ENCODE peak calls at places on chromosomes 13 and 19, in ten cellular contexts. One of them, this sample, is unnamed.

GRCh38 chr19:46372901-46373572 is 26.1 kb downstream of the PPP5C start:
- DNase-seq in astrocyte of the spinal cord: peak; percentile 29
- DNase-seq in effector memory CD4-positive, alpha-beta T cell: no peak
- DNase-seq in AG04450: no peak
- DNase-seq in CD8-positive, alpha-beta T cell: no peak
- DNase-seq in skeletal muscle cell: no peak
- DNase-seq in choroid plexus epithelial cell: peak; percentile 46
- DNase-seq in GM23248: peak; percentile 79
- DNase-seq in heart left ventricle: no peak
- DNase-seq in H7: peak; percentile 80
- DNase-seq in this sample: no peak

GRCh38 chr19:932647-933552 is 7.1 kb downstream of the ARID3A start:
- DNase-seq in CD8-positive, alpha-beta T cell: no peak
- DNase-seq in H7: peak; percentile 91
- DNase-seq in astrocyte of the spinal cord: peak; percentile 94
- DNase-seq in GM23248: peak; percentile 97
- DNase-seq in heart left ventricle: peak; percentile 79
- DNase-seq in choroid plexus epithelial cell: peak; percentile 98
- DNase-seq in skeletal muscle cell: peak; percentile 54
- DNase-seq in AG04450: peak; percentile 85
- DNase-seq in effector memory CD4-positive, alpha-beta T cell: no peak
- DNase-seq in this sample: no peak

GRCh38 chr13:91302070-91302469 is 45.4 kb upstream of the MIR17HG start:
- DNase-seq in H7: no peak
- DNase-seq in GM23248: no peak
- DNase-seq in heart left ventricle: no peak
- DNase-seq in CD8-positive, alpha-beta T cell: no peak
- DNase-seq in effector memory CD4-positive, alpha-beta T cell: no peak
- DNase-seq in skeletal muscle cell: no peak
- DNase-seq in choroid plexus epithelial cell: no peak
- DNase-seq in AG04450: no peak
- DNase-seq in astrocyte of the spinal cord: no peak
- DNase-seq in this sample: no peak

GRCh38 chr19:19538077-19538764 is at the start of gene CILP2:
- DNase-seq in CD8-positive, alpha-beta T cell: no peak
- DNase-seq in effector memory CD4-positive, alpha-beta T cell: peak; percentile 39
- DNase-seq in AG04450: no peak
- DNase-seq in astrocyte of the spinal cord: no peak
- DNase-seq in GM23248: peak; percentile 53
- DNase-seq in H7: peak; percentile 99
- DNase-seq in skeletal muscle cell: no peak
- DNase-seq in choroid plexus epithelial cell: no peak
- DNase-seq in heart left ventricle: no peak
- DNase-seq in this sample: no peak

GRCh38 chr13:89899302-89900103 is 1448.0 kb upstream of the MIR17HG start:
- DNase-seq in AG04450: no peak
- DNase-seq in choroid plexus epithelial cell: no peak
- DNase-seq in CD8-positive, alpha-beta T cell: no peak
- DNase-seq in H7: no peak
- DNase-seq in GM23248: no peak
- DNase-seq in heart left ventricle: no peak
- DNase-seq in effector memory CD4-positive, alpha-beta T cell: no peak
- DNase-seq in skeletal muscle cell: no peak
- DNase-seq in astrocyte of the spinal cord: no peak
- DNase-seq in this sample: no peak

GRCh38 chr19:45999653-46000121 is 4.4 kb downstream of the CCDC61 start:
- DNase-seq in choroid plexus epithelial cell: peak; percentile 14
- DNase-seq in GM23248: peak; percentile 55
- DNase-seq in astrocyte of the spinal cord: no peak
- DNase-seq in H7: peak; percentile 91
- DNase-seq in skeletal muscle cell: no peak
- DNase-seq in AG04450: no peak
- DNase-seq in heart left ventricle: no peak
- DNase-seq in CD8-positive, alpha-beta T cell: no peak
- DNase-seq in effector memory CD4-positive, alpha-beta T cell: peak; percentile 14
- DNase-seq in this sample: no peak

GRCh38 chr13:80955487-80955886 is 614.6 kb upstream of the SPRY2 start:
- DNase-seq in astrocyte of the spinal cord: peak; percentile 6
- DNase-seq in GM23248: no peak
- DNase-seq in CD8-positive, alpha-beta T cell: no peak
- DNase-seq in AG04450: no peak
- DNase-seq in effector memory CD4-positive, alpha-beta T cell: no peak
- DNase-seq in heart left ventricle: no peak
- DNase-seq in skeletal muscle cell: peak; percentile 10
- DNase-seq in H7: no peak
- DNase-seq in choroid plexus epithelial cell: peak; percentile 54
- DNase-seq in this sample: no peak

GRCh38 chr13:41678320-41678719 is 221.0 kb downstream of the RGCC start:
- DNase-seq in CD8-positive, alpha-beta T cell: no peak
- DNase-seq in skeletal muscle cell: no peak
- DNase-seq in astrocyte of the spinal cord: peak; percentile 60
- DNase-seq in GM23248: peak; percentile 86
- DNase-seq in H7: no peak
- DNase-seq in AG04450: no peak
- DNase-seq in choroid plexus epithelial cell: peak; percentile 33
- DNase-seq in heart left ventricle: no peak
- DNase-seq in effector memory CD4-positive, alpha-beta T cell: no peak
- DNase-seq in this sample: no peak

GRCh38 chr19:40799558-40800338 is 757 bp downstream of the EGLN2 start:
- DNase-seq in skeletal muscle cell: no peak
- DNase-seq in H7: no peak
- DNase-seq in heart left ventricle: peak; percentile 86
- DNase-seq in GM23248: peak; percentile 62
- DNase-seq in astrocyte of the spinal cord: no peak
- DNase-seq in choroid plexus epithelial cell: peak; percentile 42
- DNase-seq in AG04450: no peak
- DNase-seq in CD8-positive, alpha-beta T cell: no peak
- DNase-seq in effector memory CD4-positive, alpha-beta T cell: no peak
- DNase-seq in this sample: no peak

DNA sequence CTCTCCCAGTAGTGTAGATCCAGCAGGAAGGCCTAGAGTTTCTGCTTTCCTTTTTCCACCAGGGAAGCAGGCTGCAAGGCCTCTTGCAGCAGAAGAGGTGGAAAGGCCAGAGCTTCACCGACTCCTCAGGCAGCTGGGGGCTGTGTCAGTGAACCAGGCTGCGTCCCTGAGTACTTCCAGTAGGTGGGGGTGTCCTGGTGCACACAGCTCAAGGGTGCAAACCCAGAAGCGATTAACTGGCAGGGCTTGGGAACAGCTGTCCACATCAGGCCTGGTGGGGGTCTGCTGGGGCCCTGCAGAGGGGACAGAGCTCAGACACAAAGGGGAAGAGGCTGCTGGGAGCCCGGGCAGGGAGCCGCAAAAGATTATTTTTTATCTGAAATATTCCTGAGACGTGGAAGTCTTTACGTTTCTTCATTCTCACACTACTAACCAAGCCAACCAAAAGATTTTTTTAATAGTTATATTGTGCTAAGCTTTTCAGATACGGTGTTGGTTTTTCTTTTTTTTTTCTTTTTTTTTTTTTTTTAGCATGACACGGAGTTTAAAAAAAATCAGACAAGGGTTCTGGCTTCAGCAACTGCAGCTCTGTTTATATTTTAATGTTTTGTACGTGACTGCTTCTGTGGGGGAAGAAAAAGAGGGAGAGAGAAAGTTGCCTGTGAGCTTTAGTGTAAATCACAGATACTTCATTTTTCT is 11.0 kb downstream of the TSHZ3 start:
- DNase-seq in heart left ventricle: peak; percentile 67
- DNase-seq in choroid plexus epithelial cell: peak; percentile 92
- DNase-seq in GM23248: peak; percentile 55
- DNase-seq in skeletal muscle cell: peak; percentile 66
- DNase-seq in H7: peak; percentile 87
- DNase-seq in AG04450: no peak
- DNase-seq in effector memory CD4-positive, alpha-beta T cell: no peak
- DNase-seq in astrocyte of the spinal cord: peak; percentile 73
- DNase-seq in CD8-positive, alpha-beta T cell: no peak
- DNase-seq in this sample: no peak
- H3K4me3 ChIP-seq in heart left ventricle: no peak overlapping the region
- H3K4me3 ChIP-seq in choroid plexus epithelial cell: peak overlapping the region; percentile 14
- H3K4me3 ChIP-seq in GM23248: no peak overlapping the region
- H3K4me3 ChIP-seq in skeletal muscle cell: no peak overlapping the region
- H3K4me3 ChIP-seq in H7: no peak overlapping the region
- H3K4me3 ChIP-seq in AG04450: no peak overlapping the region
- H3K4me3 ChIP-seq in effector memory CD4-positive, alpha-beta T cell: no peak overlapping the region
- H3K4me3 ChIP-seq in astrocyte of the spinal cord: no peak overlapping the region
- H3K4me3 ChIP-seq in CD8-positive, alpha-beta T cell: no peak overlapping the region
- H3K4me3 ChIP-seq in this sample: no peak overlapping the region

DNA sequence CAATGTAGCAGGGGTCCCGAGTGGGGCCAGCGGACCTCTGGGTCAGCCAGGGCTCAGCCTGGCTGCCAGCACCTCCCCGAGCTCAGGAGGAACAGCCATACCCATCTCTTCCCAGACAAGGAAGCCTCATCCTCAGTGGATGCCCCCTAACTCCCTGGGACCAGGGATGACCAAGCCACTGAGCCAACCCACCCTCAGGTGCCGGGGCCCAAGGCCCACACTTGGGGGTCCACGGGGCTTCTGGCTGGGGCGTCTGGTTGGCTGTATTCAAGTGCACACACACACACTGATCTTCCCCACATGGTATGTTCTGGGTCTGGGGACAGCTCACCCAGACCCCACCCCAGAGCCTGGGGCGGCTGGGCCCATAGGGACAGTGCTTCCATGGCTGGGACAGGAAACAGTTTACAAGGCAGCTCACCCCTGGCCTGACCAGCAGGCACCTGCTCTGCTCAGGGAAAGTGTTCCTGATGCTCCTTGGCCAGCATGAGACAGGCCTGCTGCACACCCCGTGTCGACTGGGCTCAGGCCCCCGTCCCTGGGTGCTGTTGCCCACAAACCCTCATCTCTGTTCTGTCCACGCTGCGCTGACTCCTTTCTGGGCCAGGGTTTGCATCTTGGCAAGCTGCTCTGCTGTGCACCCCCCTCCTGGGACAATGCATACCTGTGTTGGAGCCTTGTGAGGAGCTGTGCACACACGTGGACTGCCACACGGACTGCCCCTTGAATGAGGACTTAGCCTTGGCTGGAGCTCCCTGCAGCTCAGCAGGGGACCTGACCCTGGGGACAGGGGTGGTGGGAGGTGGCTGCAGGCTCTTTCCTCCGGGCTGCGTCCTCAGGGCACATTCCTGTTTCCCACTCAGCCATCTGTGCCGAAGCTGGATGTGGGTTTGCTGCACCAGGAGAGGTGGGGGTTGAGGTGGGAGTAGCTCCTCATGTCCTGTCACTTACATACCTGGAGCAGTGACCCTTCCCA is 7.9 kb downstream of the RAB11B start:
- DNase-seq in skeletal muscle cell: no peak
- DNase-seq in AG04450: no peak
- DNase-seq in choroid plexus epithelial cell: no peak
- DNase-seq in heart left ventricle: no peak
- DNase-seq in CD8-positive, alpha-beta T cell: no peak
- DNase-seq in GM23248: no peak
- DNase-seq in effector memory CD4-positive, alpha-beta T cell: no peak
- DNase-seq in H7: peak; percentile 36
- DNase-seq in astrocyte of the spinal cord: no peak
- DNase-seq in this sample: no peak
- H3K4me3 ChIP-seq in skeletal muscle cell: no peak overlapping the region
- H3K4me3 ChIP-seq in AG04450: no peak overlapping the region
- H3K4me3 ChIP-seq in choroid plexus epithelial cell: no peak overlapping the region
- H3K4me3 ChIP-seq in heart left ventricle: no peak overlapping the region
- H3K4me3 ChIP-seq in CD8-positive, alpha-beta T cell: no peak overlapping the region
- H3K4me3 ChIP-seq in GM23248: no peak overlapping the region
- H3K4me3 ChIP-seq in effector memory CD4-positive, alpha-beta T cell: no peak overlapping the region
- H3K4me3 ChIP-seq in H7: no peak overlapping the region
- H3K4me3 ChIP-seq in astrocyte of the spinal cord: no peak overlapping the region
- H3K4me3 ChIP-seq in this sample: no peak overlapping the region

GRCh38 chr13:111131048-111131447 is 15.9 kb downstream of the ARHGEF7 start:
- DNase-seq in GM23248: no peak
- DNase-seq in astrocyte of the spinal cord: no peak
- DNase-seq in heart left ventricle: no peak
- DNase-seq in H7: no peak
- DNase-seq in AG04450: no peak
- DNase-seq in effector memory CD4-positive, alpha-beta T cell: no peak
- DNase-seq in skeletal muscle cell: no peak
- DNase-seq in choroid plexus epithelial cell: no peak
- DNase-seq in CD8-positive, alpha-beta T cell: no peak
- DNase-seq in this sample: no peak
- H3K4me3 ChIP-seq in GM23248: no peak overlapping the region
- H3K4me3 ChIP-seq in astrocyte of the spinal cord: no peak overlapping the region
- H3K4me3 ChIP-seq in heart left ventricle: no peak overlapping the region
- H3K4me3 ChIP-seq in H7: no peak overlapping the region
- H3K4me3 ChIP-seq in AG04450: no peak overlapping the region
- H3K4me3 ChIP-seq in effector memory CD4-positive, alpha-beta T cell: no peak overlapping the region
- H3K4me3 ChIP-seq in skeletal muscle cell: no peak overlapping the region
- H3K4me3 ChIP-seq in choroid plexus epithelial cell: no peak overlapping the region
- H3K4me3 ChIP-seq in CD8-positive, alpha-beta T cell: no peak overlapping the region
- H3K4me3 ChIP-seq in this sample: no peak overlapping the region

GRCh38 chr13:45335397-45336024 is 5.5 kb downstream of the TPT1 start:
- DNase-seq in skeletal muscle cell: no peak
- DNase-seq in astrocyte of the spinal cord: peak; percentile 11
- DNase-seq in choroid plexus epithelial cell: no peak
- DNase-seq in effector memory CD4-positive, alpha-beta T cell: no peak
- DNase-seq in GM23248: no peak
- DNase-seq in H7: no peak
- DNase-seq in CD8-positive, alpha-beta T cell: no peak
- DNase-seq in AG04450: no peak
- DNase-seq in heart left ventricle: no peak
- DNase-seq in this sample: no peak

GRCh38 chr13:45336025-45336800 is 4.8 kb downstream of the TPT1 start:
- DNase-seq in CD8-positive, alpha-beta T cell: no peak
- DNase-seq in H7: no peak
- DNase-seq in choroid plexus epithelial cell: no peak
- DNase-seq in AG04450: no peak
- DNase-seq in heart left ventricle: no peak
- DNase-seq in astrocyte of the spinal cord: no peak
- DNase-seq in skeletal muscle cell: no peak
- DNase-seq in GM23248: no peak
- DNase-seq in effector memory CD4-positive, alpha-beta T cell: no peak
- DNase-seq in this sample: no peak

GRCh38 chr13:45339399-45339798 is 1.6 kb downstream of the TPT1 start:
- DNase-seq in AG04450: no peak
- DNase-seq in skeletal muscle cell: no peak
- DNase-seq in astrocyte of the spinal cord: no peak
- DNase-seq in CD8-positive, alpha-beta T cell: no peak
- DNase-seq in heart left ventricle: no peak
- DNase-seq in H7: no peak
- DNase-seq in choroid plexus epithelial cell: no peak
- DNase-seq in effector memory CD4-positive, alpha-beta T cell: no peak
- DNase-seq in GM23248: no peak
- DNase-seq in this sample: no peak

GRCh38 chr13:45337803-45338202 is 3.2 kb downstream of the TPT1 start:
- DNase-seq in AG04450: no peak
- DNase-seq in skeletal muscle cell: no peak
- DNase-seq in CD8-positive, alpha-beta T cell: no peak
- DNase-seq in H7: no peak
- DNase-seq in heart left ventricle: no peak
- DNase-seq in GM23248: no peak
- DNase-seq in astrocyte of the spinal cord: no peak
- DNase-seq in choroid plexus epithelial cell: no peak
- DNase-seq in effector memory CD4-positive, alpha-beta T cell: no peak
- DNase-seq in this sample: no peak

DNA sequence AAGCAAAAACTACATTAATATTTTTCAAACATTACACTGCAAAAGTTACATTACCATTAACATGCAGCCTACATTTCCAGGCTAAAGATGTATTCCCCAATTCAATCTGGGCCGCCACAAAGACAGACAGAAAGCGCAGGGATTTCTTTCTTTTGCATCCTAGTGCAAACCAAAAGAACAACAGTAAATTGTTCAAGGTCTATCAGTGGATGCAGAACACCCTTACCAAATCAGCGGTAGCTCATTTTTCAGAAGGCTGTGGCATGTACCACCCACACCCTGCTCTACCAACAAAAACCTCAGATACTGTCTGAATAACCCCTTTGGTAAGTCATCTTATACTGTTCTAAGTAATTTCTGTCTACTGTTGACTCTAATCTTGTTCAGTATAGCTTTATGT is 3.6 kb downstream of the TPT1 start:
- DNase-seq in astrocyte of the spinal cord: no peak
- DNase-seq in AG04450: no peak
- DNase-seq in GM23248: no peak
- DNase-seq in skeletal muscle cell: no peak
- DNase-seq in heart left ventricle: no peak
- DNase-seq in choroid plexus epithelial cell: no peak
- DNase-seq in CD8-positive, alpha-beta T cell: no peak
- DNase-seq in H7: no peak
- DNase-seq in effector memory CD4-positive, alpha-beta T cell: no peak
- DNase-seq in this sample: no peak
- H3K4me3 ChIP-seq in astrocyte of the spinal cord: no peak overlapping the region
- H3K4me3 ChIP-seq in AG04450: peak overlapping the region; percentile 1
- H3K4me3 ChIP-seq in GM23248: peak overlapping the region; percentile 98
- H3K4me3 ChIP-seq in skeletal muscle cell: no peak overlapping the region
- H3K4me3 ChIP-seq in heart left ventricle: no peak overlapping the region
- H3K4me3 ChIP-seq in choroid plexus epithelial cell: no peak overlapping the region
- H3K4me3 ChIP-seq in CD8-positive, alpha-beta T cell: no peak overlapping the region
- H3K4me3 ChIP-seq in H7: no peak overlapping the region
- H3K4me3 ChIP-seq in effector memory CD4-positive, alpha-beta T cell: no peak overlapping the region
- H3K4me3 ChIP-seq in this sample: no peak overlapping the region